ENCODE peak calls at places on chromosome 12, in nine cellular contexts. Y is NCI-H345, Q is EH, X is AG20443, D is dorsolateral prefrontal cortex, G is stomach, T is pons, W is germinal center, F is AG04450. L is an unnamed sample.

GRCh38 chr12:82660541-82661325 is 26.0 kb upstream of the TMTC2 start:
- DNase-seq in X (no peak), T (no peak), W (no peak), F (no peak), D (no peak), Q (no peak), G (no peak), Y (no peak), L (peak; percentile 5)

GRCh38 chr12:46402451-46402850 is 29.9 kb upstream of the SLC38A2 start:
- DNase-seq in D (no peak), G (no peak), T (no peak), X (peak; percentile 77), Y (no peak), Q (peak; percentile 95), F (no peak), W (no peak), L (peak; percentile 90)

GRCh38 chr12:47812797-47813490 is 6.8 kb downstream of the HDAC7 start:
- DNase-seq in Y (no peak), D (peak; percentile 77), T (no peak), X (peak; percentile 89), F (no peak), Q (peak; percentile 95), G (peak; percentile 85), W (peak; percentile 91), L (peak; percentile 95)

GRCh38 chr12:122867701-122868461 is 28.0 kb downstream of the VPS37B start:
- DNase-seq in T (no peak), F (no peak), Q (no peak), D (no peak), X (no peak), Y (no peak), G (peak; percentile 95), W (no peak), L (no peak)

GRCh38 chr12:102755271-102755670 is 161.8 kb downstream of the PAH start:
- DNase-seq in Q (no peak), Y (no peak), F (no peak), W (no peak), D (no peak), G (no peak), X (no peak), T (no peak), L (no peak)

GRCh38 chr12:88432536-88433462 is 147.5 kb downstream of the KITLG start:
- DNase-seq in F (no peak), G (no peak), T (no peak), Q (peak; percentile 85), D (no peak), W (no peak), X (peak; percentile 26), Y (no peak), L (peak; percentile 63)

GRCh38 chr12:132659146-132659545 is 28.0 kb downstream of the POLE start:
- DNase-seq in W (no peak), F (no peak), D (no peak), Q (no peak), X (no peak), T (no peak), Y (no peak), G (no peak), L (no peak)

GRCh38 chr12:47889040-47889439 is 15.8 kb downstream of the VDR start:
- DNase-seq in T (no peak), G (no peak), X (no peak), D (no peak), Q (no peak), Y (no peak), F (no peak), W (no peak), L (no peak)

GRCh38 chr12:29796823-29797263 is 13.1 kb upstream of the TMTC1 start:
- DNase-seq in W (no peak), T (no peak), D (no peak), F (peak; percentile 87), G (no peak), X (peak; percentile 76), Q (peak; percentile 72), Y (no peak), L (peak; percentile 58)

GRCh38 chr12:97493729-97494128 is 31.1 kb downstream of the RMST start:
- DNase-seq in X (no peak), Q (no peak), Y (no peak), G (no peak), F (no peak), W (no peak), D (no peak), T (no peak), L (no peak)

GRCh38 chr12:12098689-12099010 is 27.9 kb downstream of the BCL2L14 start:
- DNase-seq in W (no peak), Y (no peak), F (no peak), G (no peak), X (no peak), T (no peak), Q (peak; percentile 63), D (no peak), L (no peak)

GRCh38 chr12:120235369-120236123 is 30.0 kb downstream of the PXN start:
- DNase-seq in X (no peak), D (no peak), F (no peak), Y (no peak), G (no peak), W (no peak), T (no peak), Q (no peak), L (no peak)

GRCh38 chr12:76020281-76020680 is 11.3 kb downstream of the PHLDA1 start:
- DNase-seq in G (peak; percentile 35), X (peak; percentile 59), F (no peak), Q (peak; percentile 79), T (no peak), D (no peak), Y (no peak), W (no peak), L (peak; percentile 81)